ENCODE peak calls at places on chromosomes 12 and 14, in five cellular contexts. One of them, this sample, is unnamed.

GRCh38 chr12:131628766-131629448 is 82.0 kb upstream of the SFSWAP start:
- DNase-seq in HepG2: no peak
- DNase-seq in suprapubic skin: no peak
- DNase-seq in cardiac muscle cell: no peak
- DNase-seq in GM13977: no peak
- DNase-seq in this sample: peak; percentile 90

GRCh38 chr14:103704708-103705107 is 10.5 kb downstream of the XRCC3 start:
- DNase-seq in HepG2: no peak
- DNase-seq in suprapubic skin: no peak
- DNase-seq in cardiac muscle cell: no peak
- DNase-seq in GM13977: no peak
- DNase-seq in this sample: no peak

GRCh38 chr14:71582705-71583104 is 349.5 kb upstream of the RGS6 start:
- DNase-seq in HepG2: no peak
- DNase-seq in suprapubic skin: no peak
- DNase-seq in cardiac muscle cell: peak; percentile 53
- DNase-seq in GM13977: no peak
- DNase-seq in this sample: no peak

GRCh38 chr14:88929656-88930436 is 105.4 kb downstream of the TTC8 start:
- DNase-seq in HepG2: peak; percentile 3
- DNase-seq in suprapubic skin: no peak
- DNase-seq in cardiac muscle cell: no peak
- DNase-seq in GM13977: no peak
- DNase-seq in this sample: no peak

GRCh38 chr14:104693482-104694431 is 4.3 kb downstream of the INF2 start:
- DNase-seq in HepG2: no peak
- DNase-seq in suprapubic skin: no peak
- DNase-seq in cardiac muscle cell: no peak
- DNase-seq in GM13977: no peak
- DNase-seq in this sample: no peak

GRCh38 chr14:39381366-39381765 is 50.9 kb downstream of the FBXO33 start:
- DNase-seq in HepG2: no peak
- DNase-seq in suprapubic skin: no peak
- DNase-seq in cardiac muscle cell: no peak
- DNase-seq in GM13977: no peak
- DNase-seq in this sample: no peak

GRCh38 chr12:82517027-82517426 is 158.7 kb downstream of the METTL25 start:
- DNase-seq in HepG2: peak; percentile 17
- DNase-seq in suprapubic skin: no peak
- DNase-seq in cardiac muscle cell: peak; percentile 21
- DNase-seq in GM13977: no peak
- DNase-seq in this sample: no peak

GRCh38 chr14:65222434-65222833 is 120.1 kb upstream of the MAX start:
- DNase-seq in HepG2: no peak
- DNase-seq in suprapubic skin: no peak
- DNase-seq in cardiac muscle cell: peak; percentile 87
- DNase-seq in GM13977: peak; percentile 60
- DNase-seq in this sample: no peak

GRCh38 chr14:55913324-55914035 is 204.7 kb upstream of the PELI2 start:
- DNase-seq in HepG2: no peak
- DNase-seq in suprapubic skin: no peak
- DNase-seq in cardiac muscle cell: peak; percentile 84
- DNase-seq in GM13977: no peak
- DNase-seq in this sample: no peak

GRCh38 chr12:124829008-124829707 is 34.5 kb downstream of the SCARB1 start:
- DNase-seq in HepG2: peak; percentile 93
- DNase-seq in suprapubic skin: no peak
- DNase-seq in cardiac muscle cell: peak; percentile 81
- DNase-seq in GM13977: no peak
- DNase-seq in this sample: no peak

GRCh38 chr12:120920178-120920577 is 16.0 kb upstream of the SPPL3 start:
- DNase-seq in HepG2: no peak
- DNase-seq in suprapubic skin: no peak
- DNase-seq in cardiac muscle cell: no peak
- DNase-seq in GM13977: no peak
- DNase-seq in this sample: no peak

GRCh38 chr14:103317251-103317650 is 16.8 kb upstream of the EIF5 start:
- DNase-seq in HepG2: no peak
- DNase-seq in suprapubic skin: no peak
- DNase-seq in cardiac muscle cell: no peak
- DNase-seq in GM13977: no peak
- DNase-seq in this sample: no peak

GRCh38 chr12:132631357-132632065 is 12.9 kb downstream of the P2RX2 start:
- DNase-seq in HepG2: no peak
- DNase-seq in suprapubic skin: no peak
- DNase-seq in cardiac muscle cell: no peak
- DNase-seq in GM13977: no peak
- DNase-seq in this sample: peak; percentile 89

GRCh38 chr12:30753761-30754382 is 879 bp downstream of the CAPRIN2 start:
- DNase-seq in HepG2: no peak
- DNase-seq in suprapubic skin: no peak
- DNase-seq in cardiac muscle cell: peak; percentile 41
- DNase-seq in GM13977: no peak
- DNase-seq in this sample: no peak

GRCh38 chr12:30754383-30754749 is 385 bp downstream of the CAPRIN2 start:
- DNase-seq in HepG2: no peak
- DNase-seq in suprapubic skin: peak; percentile 81
- DNase-seq in cardiac muscle cell: no peak
- DNase-seq in GM13977: no peak
- DNase-seq in this sample: no peak

GRCh38 chr12:30752255-30752654 is 2.5 kb downstream of the CAPRIN2 start:
- DNase-seq in HepG2: no peak
- DNase-seq in suprapubic skin: no peak
- DNase-seq in cardiac muscle cell: no peak
- DNase-seq in GM13977: no peak
- DNase-seq in this sample: no peak

GRCh38 chr12:30754750-30755394 is at the start of gene CAPRIN2:
- DNase-seq in HepG2: peak; percentile 90
- DNase-seq in suprapubic skin: peak; percentile 95
- DNase-seq in cardiac muscle cell: peak; percentile 99
- DNase-seq in GM13977: peak; percentile 94
- DNase-seq in this sample: peak; percentile 98

DNA sequence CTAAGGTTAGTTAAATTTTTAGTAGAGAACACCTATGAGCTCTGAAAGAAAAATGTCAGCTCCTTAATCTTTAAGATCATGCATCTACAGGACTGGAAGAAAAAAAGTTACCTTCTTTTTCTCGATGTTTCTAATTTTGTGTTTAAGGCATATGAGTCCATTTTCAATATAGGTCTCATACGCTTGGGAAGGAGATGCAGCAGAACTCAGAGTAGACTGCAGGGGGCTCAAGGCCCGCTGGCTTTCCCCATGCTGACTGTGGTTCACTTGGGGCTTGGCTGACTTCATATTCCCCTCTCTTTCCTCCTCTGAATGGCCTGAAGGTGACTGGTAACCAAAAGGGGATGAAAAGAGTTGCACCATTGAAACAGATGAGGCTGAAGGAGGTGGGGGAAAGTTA is 1.5 kb downstream of the CAPRIN2 start:
- DNase-seq in HepG2: peak; percentile 56
- DNase-seq in suprapubic skin: no peak
- DNase-seq in cardiac muscle cell: peak; percentile 66
- DNase-seq in GM13977: peak; percentile 10
- DNase-seq in this sample: no peak
- TF ChIP-seq CTCF in HepG2: peak; percentile 50
- TF ChIP-seq CTCF in suprapubic skin: no peak
- TF ChIP-seq CTCF in cardiac muscle cell: peak; percentile 65
- TF ChIP-seq CTCF in GM13977: peak; percentile 24
- TF ChIP-seq CTCF in this sample: peak; percentile 68

DNA sequence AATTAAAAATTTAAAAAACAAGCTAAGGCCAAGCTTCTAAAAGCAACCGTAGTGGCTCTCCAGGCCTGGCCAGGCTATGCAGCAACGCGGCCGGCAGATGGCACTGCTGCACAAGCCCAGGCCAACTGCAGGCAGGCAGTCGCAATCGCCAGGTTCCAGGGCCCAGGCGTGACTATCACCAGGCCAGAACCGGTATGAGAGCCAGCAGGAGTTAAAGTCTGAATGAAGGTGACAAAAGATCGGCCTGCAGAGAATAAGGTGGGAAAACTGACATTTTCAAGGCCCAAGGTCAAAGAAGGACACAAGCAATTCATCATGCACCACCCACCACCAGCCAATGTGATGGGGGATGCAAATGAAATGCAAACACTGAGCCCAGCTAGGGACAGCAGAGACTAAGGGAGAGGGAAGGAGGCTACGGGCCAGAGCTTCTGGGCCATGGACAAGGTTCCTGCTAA is 43.6 kb upstream of the ANO2 start:
- DNase-seq in HepG2: peak; percentile 37
- DNase-seq in suprapubic skin: no peak
- DNase-seq in cardiac muscle cell: peak; percentile 81
- DNase-seq in GM13977: peak; percentile 81
- DNase-seq in this sample: no peak
- TF ChIP-seq CTCF in HepG2: peak; percentile 94
- TF ChIP-seq CTCF in suprapubic skin: peak; percentile 95
- TF ChIP-seq CTCF in cardiac muscle cell: peak; percentile 99
- TF ChIP-seq CTCF in GM13977: peak; percentile 99
- TF ChIP-seq CTCF in this sample: peak; percentile 99

GRCh38 chr12:78970041-78970440 is 105.5 kb downstream of the SYT1 start:
- DNase-seq in HepG2: no peak
- DNase-seq in suprapubic skin: no peak
- DNase-seq in cardiac muscle cell: no peak
- DNase-seq in GM13977: no peak
- DNase-seq in this sample: no peak
- TF ChIP-seq CTCF in HepG2: no peak
- TF ChIP-seq CTCF in suprapubic skin: no peak
- TF ChIP-seq CTCF in cardiac muscle cell: no peak
- TF ChIP-seq CTCF in GM13977: no peak
- TF ChIP-seq CTCF in this sample: no peak

DNA sequence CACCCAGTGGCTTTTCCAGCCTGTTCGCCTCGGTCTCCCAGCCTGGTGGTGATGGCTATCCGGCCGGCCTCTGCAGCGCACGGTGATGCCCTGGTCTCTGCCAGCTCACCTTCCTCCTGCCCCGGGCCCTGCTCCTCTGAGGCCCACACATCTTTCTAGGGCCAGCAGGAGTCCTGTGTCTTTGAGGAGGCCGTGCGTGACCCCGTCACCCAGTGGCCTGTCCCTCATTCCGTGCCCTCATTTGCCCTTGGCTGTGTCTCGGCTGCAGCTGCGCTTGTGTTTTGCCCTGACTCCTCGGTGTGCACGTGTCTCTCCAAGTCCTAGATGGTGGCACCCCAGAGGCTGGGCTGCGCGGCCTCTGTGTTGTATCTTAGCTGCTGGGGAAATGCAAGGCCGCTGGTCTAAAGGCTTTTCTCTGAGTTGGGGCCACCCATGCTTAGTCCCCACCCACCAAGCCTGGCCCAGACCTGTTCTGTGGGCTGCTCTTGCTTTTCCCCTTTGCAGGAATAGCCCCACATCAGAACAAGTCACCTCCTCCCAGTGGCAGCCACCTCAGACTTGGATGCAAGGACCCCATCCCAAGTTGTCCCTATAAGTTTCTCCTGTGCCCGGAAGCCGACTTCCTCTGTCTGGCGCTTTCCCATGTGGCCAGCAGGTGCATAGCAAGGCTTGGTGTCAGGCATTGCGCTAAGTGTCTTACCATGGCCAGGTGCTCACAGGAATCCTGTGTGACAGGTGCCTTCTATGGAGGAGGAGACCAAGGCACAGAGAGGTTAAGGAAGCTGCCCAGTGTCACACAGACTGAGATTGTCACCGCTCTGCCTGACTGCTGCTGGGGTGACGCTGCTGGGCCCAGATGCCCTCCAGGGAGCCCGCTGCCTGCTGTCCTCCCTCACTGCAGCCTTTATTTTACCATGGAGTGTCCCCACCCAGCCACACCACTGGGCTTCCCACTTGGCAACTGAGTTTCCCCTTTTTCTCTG is 64.5 kb downstream of the TSPAN9 start:
- DNase-seq in HepG2: no peak
- DNase-seq in suprapubic skin: no peak
- DNase-seq in cardiac muscle cell: no peak
- DNase-seq in GM13977: no peak
- DNase-seq in this sample: peak; percentile 80
- TF ChIP-seq CTCF in HepG2: no peak
- TF ChIP-seq CTCF in suprapubic skin: no peak
- TF ChIP-seq CTCF in cardiac muscle cell: no peak
- TF ChIP-seq CTCF in GM13977: no peak
- TF ChIP-seq CTCF in this sample: no peak

DNA sequence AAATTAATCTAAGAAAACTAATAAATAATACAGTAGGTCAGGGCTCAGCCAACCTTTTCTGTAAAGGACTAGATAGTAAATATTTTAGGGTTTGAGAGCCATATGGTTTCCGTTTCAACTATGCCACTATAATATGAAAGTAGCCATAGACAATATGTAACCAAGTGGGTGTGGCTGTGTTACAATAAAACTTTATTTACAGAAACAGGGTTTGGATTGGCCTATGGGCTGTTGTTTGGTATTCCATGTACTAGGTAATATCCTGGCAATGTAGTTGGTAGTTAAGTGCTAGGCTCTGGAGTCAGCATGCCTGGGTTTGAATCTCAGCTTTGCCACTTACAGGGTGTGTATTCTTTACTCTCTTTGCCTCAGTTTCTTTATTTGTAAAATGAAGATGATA is 156.5 kb upstream of the RPH3A start:
- DNase-seq in HepG2: no peak
- DNase-seq in suprapubic skin: no peak
- DNase-seq in cardiac muscle cell: no peak
- DNase-seq in GM13977: no peak
- DNase-seq in this sample: no peak
- TF ChIP-seq CTCF in HepG2: no peak
- TF ChIP-seq CTCF in suprapubic skin: no peak
- TF ChIP-seq CTCF in cardiac muscle cell: no peak
- TF ChIP-seq CTCF in GM13977: no peak
- TF ChIP-seq CTCF in this sample: no peak

DNA sequence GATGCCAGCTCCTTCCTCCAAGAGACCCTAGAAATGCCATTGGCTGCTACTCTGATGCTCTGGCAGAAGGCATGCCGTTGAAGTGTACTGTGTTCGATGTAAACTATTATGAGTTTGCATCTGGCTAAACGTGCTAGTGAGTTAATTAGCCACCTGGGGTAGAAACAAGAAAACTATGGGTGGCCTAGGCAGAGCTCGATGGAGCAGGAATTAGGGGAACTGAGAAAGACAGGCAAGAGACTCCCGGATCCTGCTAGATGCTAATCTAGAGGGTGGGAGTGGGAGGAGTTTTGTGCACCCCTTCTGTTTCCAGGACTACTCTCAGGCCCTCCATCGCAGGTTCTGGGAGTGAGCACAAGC is 32.0 kb downstream of the TMEM63C start:
- DNase-seq in HepG2: no peak
- DNase-seq in suprapubic skin: no peak
- DNase-seq in cardiac muscle cell: no peak
- DNase-seq in GM13977: no peak
- DNase-seq in this sample: no peak
- TF ChIP-seq CTCF in HepG2: no peak
- TF ChIP-seq CTCF in suprapubic skin: no peak
- TF ChIP-seq CTCF in cardiac muscle cell: no peak
- TF ChIP-seq CTCF in GM13977: no peak
- TF ChIP-seq CTCF in this sample: no peak

DNA sequence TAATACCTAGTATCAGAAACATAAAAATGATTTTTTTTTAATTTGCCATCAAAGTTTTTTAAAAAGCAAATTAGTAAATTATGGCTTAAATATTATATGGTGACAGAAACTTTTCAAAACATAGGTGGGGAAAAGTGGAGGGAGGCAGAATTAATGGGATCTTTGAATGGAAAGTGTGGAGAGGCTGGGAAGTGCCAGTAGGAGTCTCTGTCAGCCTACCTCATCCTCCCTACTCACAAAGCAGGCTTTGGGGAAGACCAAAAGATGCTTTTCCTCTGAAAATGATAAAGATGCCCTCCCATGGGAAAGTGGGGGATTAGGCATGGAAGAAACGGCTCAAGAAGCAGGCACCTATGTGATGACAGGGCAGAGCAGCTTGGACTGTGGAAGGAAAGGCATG is 21.8 kb downstream of the PLEK2 start:
- DNase-seq in HepG2: no peak
- DNase-seq in suprapubic skin: no peak
- DNase-seq in cardiac muscle cell: no peak
- DNase-seq in GM13977: no peak
- DNase-seq in this sample: no peak
- TF ChIP-seq CTCF in HepG2: no peak
- TF ChIP-seq CTCF in suprapubic skin: no peak
- TF ChIP-seq CTCF in cardiac muscle cell: no peak
- TF ChIP-seq CTCF in GM13977: no peak
- TF ChIP-seq CTCF in this sample: no peak

This sample was measured in chondrocyte.